ENCODE peak calls at places on chromosomes 11 and 22, in four cellular contexts. One of them, this sample, is unnamed.

GRCh38 chr11:70247042-70247709 is 23.3 kb upstream of the PPFIA1 start:
- DNase-seq in HepG2: no peak
- DNase-seq in K562: no peak
- DNase-seq in GM12878: no peak
- DNase-seq in this sample: no peak

GRCh38 chr22:46085831-46086576 is 64.3 kb upstream of the PPARA start:
- DNase-seq in HepG2: no peak
- DNase-seq in K562: peak
- DNase-seq in GM12878: no peak
- DNase-seq in this sample: no peak

GRCh38 chr22:41919357-41920224 is 4.7 kb upstream of the SHISA8 start:
- DNase-seq in HepG2: no peak
- DNase-seq in K562: peak
- DNase-seq in GM12878: peak
- DNase-seq in this sample: no peak

GRCh38 chr22:31141551-31141950 is 1.2 kb upstream of the PLA2G3 start:
- DNase-seq in HepG2: no peak
- DNase-seq in K562: no peak
- DNase-seq in GM12878: no peak
- DNase-seq in this sample: no peak

GRCh38 chr22:19717181-19717580 is 2.9 kb downstream of the SEPTIN5 start:
- DNase-seq in HepG2: no peak
- DNase-seq in K562: no peak
- DNase-seq in GM12878: no peak
- DNase-seq in this sample: no peak

GRCh38 chr11:105706025-105706530 is 96.2 kb downstream of the GRIA4 start:
- DNase-seq in HepG2: no peak
- DNase-seq in K562: no peak
- DNase-seq in GM12878: no peak
- DNase-seq in this sample: no peak

GRCh38 chr11:72333657-72334056 is 89.7 kb upstream of the PHOX2A start:
- DNase-seq in HepG2: no peak
- DNase-seq in K562: peak
- DNase-seq in GM12878: no peak
- DNase-seq in this sample: peak

GRCh38 chr22:35912668-35913067 is 116.0 kb downstream of the RBFOX2 start:
- DNase-seq in HepG2: no peak
- DNase-seq in K562: no peak
- DNase-seq in GM12878: no peak
- DNase-seq in this sample: no peak

GRCh38 chr11:97548280-97548679 is 1158.5 kb downstream of the JRKL start:
- DNase-seq in HepG2: no peak
- DNase-seq in K562: no peak
- DNase-seq in GM12878: no peak
- DNase-seq in this sample: no peak

GRCh38 chr11:69292221-69292648 is 1.7 kb upstream of the MYEOV start:
- DNase-seq in HepG2: no peak
- DNase-seq in K562: peak
- DNase-seq in GM12878: no peak
- DNase-seq in this sample: peak

GRCh38 chr11:14905104-14906033 is 13.3 kb upstream of the CYP2R1 start:
- DNase-seq in HepG2: no peak
- DNase-seq in K562: no peak
- DNase-seq in GM12878: no peak
- DNase-seq in this sample: no peak

GRCh38 chr11:14904745-14905103 is 12.7 kb upstream of the CYP2R1 start:
- DNase-seq in HepG2: no peak
- DNase-seq in K562: peak
- DNase-seq in GM12878: no peak
- DNase-seq in this sample: no peak

GRCh38 chr11:14899087-14899363 is 7.0 kb upstream of the CYP2R1 start:
- DNase-seq in HepG2: no peak
- DNase-seq in K562: no peak
- DNase-seq in GM12878: no peak
- DNase-seq in this sample: no peak

GRCh38 chr11:14906614-14907392 is 14.8 kb upstream of the CYP2R1 start:
- DNase-seq in HepG2: no peak
- DNase-seq in K562: no peak
- DNase-seq in GM12878: no peak
- DNase-seq in this sample: no peak

DNA sequence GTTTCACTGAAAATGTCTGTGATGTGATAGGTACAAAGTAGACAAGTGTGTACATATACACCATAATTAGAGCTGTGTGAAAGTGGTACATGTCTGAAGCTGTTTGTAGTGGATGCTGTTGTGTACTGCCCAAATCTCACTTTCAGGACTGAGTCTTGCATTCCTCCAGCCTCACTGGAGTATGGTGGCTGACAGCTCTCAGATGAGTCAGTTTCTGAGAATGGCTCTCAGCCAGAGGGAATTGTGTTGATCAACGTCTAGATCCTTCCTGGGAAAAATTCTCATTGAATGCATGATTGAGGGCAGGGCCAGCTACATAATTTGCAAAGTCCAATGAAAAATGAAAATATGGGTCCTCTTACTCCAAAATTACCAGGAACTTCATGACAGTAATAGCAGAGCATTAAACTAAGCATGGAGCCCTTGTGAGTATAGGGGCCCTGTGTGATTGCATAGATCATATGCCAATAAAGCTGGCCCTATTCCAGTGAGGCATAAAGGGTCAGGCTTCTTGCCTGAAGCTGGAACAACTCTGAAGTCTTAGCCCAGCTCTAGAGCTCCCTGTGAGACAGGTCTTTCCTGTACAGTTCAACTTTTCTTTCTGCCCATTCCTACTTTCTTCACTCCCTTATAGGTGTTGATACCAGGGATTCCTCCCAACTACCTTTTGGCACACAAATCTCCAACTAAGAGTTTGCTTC is 10.8 kb upstream of the CYP2R1 start:
- DNase-seq in HepG2: no peak
- DNase-seq in K562: no peak
- DNase-seq in GM12878: no peak
- DNase-seq in this sample: no peak
- TF ChIP-seq SP1 in HepG2: no peak
- TF ChIP-seq SP1 in K562: no peak
- TF ChIP-seq SP1 in GM12878: no peak
- TF ChIP-seq SP1 in this sample: no peak

DNA sequence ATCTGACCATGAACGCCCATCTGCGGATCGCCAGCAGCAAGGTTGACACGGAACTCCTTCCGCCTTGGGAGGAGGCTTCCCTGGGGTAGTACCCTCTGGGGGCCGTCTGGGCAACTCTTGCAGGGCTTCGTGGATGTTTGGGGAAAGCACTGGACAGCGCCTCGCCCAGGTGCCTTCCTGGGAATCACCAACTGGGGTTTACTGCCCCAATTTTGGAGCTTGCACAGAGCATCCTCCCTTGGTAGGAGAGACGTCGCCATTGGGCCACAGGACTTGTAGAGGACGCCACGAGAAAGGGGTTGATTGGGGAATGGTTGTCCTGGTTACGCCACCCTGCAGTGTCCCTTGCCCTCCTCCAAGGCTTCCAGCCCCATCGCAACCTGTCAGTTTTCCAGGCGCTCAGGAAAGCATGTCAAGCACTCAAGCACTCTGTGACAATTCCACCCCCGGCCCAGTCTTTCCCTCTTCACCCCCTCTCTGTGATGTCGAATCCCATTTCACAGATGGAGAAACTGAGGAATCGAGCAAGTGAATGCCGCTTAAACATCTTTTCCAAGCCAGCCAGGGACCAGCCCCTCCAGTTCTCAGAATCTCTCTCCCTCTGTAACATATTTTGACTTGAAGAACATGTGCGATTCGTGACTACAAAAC is 893 bp upstream of the PRDM11 start:
- DNase-seq in HepG2: no peak
- DNase-seq in K562: no peak
- DNase-seq in GM12878: no peak
- DNase-seq in this sample: no peak
- TF ChIP-seq BHLHE40 in HepG2: no peak
- TF ChIP-seq BHLHE40 in K562: no peak
- TF ChIP-seq BHLHE40 in GM12878: no peak
- TF ChIP-seq BHLHE40 in this sample: no peak

GRCh38 chr11:47139878-47140277 is 36.8 kb downstream of the ARFGAP2 start:
- DNase-seq in HepG2: no peak
- DNase-seq in K562: no peak
- DNase-seq in GM12878: no peak
- DNase-seq in this sample: no peak
- TF ChIP-seq SP1 in HepG2: no peak
- TF ChIP-seq SP1 in K562: no peak
- TF ChIP-seq SP1 in GM12878: no peak
- TF ChIP-seq SP1 in this sample: no peak

GRCh38 chr11:109898592-109898991 is 194.6 kb upstream of the ZC3H12C start:
- DNase-seq in HepG2: no peak
- DNase-seq in K562: no peak
- DNase-seq in GM12878: no peak
- DNase-seq in this sample: no peak
- TF ChIP-seq BHLHE40 in HepG2: no peak
- TF ChIP-seq BHLHE40 in K562: no peak
- TF ChIP-seq BHLHE40 in GM12878: no peak
- TF ChIP-seq BHLHE40 in this sample: no peak

DNA sequence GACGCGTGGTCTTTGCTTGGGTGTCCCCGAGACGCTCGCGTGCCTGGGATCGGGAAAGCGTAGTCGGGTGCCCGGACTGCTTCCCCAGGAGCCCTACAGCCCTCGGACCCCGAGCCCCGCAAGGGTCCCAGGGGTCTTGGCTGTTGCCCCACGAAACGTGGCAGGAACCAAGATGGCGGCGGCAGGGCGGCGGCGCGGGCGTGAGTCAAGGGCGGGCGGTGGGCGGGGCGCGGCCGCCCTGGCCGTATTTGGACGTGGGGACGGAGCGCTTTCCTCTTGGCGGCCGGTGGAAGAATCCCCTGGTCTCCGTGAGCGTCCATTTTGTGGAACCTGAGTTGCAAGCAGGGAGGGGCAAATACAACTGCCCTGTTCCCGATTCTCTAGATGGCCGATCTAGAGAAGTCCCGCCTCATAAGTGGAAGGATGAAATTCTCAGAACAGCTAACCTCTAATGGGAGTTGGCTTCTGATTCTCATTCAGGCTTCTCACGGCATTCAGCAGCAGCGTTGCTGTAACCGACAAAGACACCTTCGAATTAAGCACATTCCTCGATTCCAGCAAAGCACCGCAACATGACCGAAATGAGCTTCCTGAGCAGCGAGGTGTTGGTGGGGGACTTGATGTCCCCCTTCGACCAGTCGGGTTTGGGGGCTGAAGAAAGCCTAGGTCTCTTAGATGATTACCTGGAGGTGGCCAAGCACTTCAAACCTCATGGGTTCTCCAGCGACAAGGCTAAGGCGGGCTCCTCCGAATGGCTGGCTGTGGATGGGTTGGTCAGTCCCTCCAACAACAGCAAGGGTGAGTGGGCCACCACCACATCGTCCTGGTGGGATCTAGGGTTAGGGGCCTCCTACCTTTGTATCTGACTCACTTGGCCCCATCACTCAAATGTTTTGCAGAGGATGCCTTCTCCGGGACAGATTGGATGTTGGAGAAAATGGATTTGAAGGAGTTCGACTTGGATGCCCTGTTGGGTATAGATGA is 804 bp downstream of the ATF4 start:
- DNase-seq in HepG2: no peak
- DNase-seq in K562: peak
- DNase-seq in GM12878: no peak
- DNase-seq in this sample: peak
- TF ChIP-seq SP1 in HepG2: no peak
- TF ChIP-seq SP1 in K562: no peak
- TF ChIP-seq SP1 in GM12878: no peak
- TF ChIP-seq SP1 in this sample: no peak

This sample was measured in HEK293T.